ENCODE peak calls at places on chromosomes 12 and 14, in eight cellular contexts. One of them, this sample, is unnamed.

GRCh38 chr12:6953417-6954315 is 2.5 kb downstream of the PTPN6 start:
- DNase-seq in DMS153: no peak
- DNase-seq in Kasumi-1: peak; percentile 87
- DNase-seq in effector memory CD8-positive, alpha-beta T cell: peak; percentile 57
- DNase-seq in right atrium auricular region: no peak
- DNase-seq in neural crest cell: no peak
- DNase-seq in mucosa of gallbladder: peak; percentile 59
- DNase-seq in OCI-M1: peak; percentile 95
- DNase-seq in this sample: peak; percentile 73

GRCh38 chr14:57982802-57983201 is 116.9 kb upstream of the SLC35F4 start:
- DNase-seq in DMS153: peak; percentile 92
- DNase-seq in Kasumi-1: no peak
- DNase-seq in effector memory CD8-positive, alpha-beta T cell: no peak
- DNase-seq in right atrium auricular region: no peak
- DNase-seq in neural crest cell: no peak
- DNase-seq in mucosa of gallbladder: peak; percentile 22
- DNase-seq in OCI-M1: no peak
- DNase-seq in this sample: no peak

GRCh38 chr14:74571441-74571841 is 40.6 kb downstream of the LTBP2 start:
- DNase-seq in DMS153: no peak
- DNase-seq in Kasumi-1: no peak
- DNase-seq in effector memory CD8-positive, alpha-beta T cell: no peak
- DNase-seq in right atrium auricular region: no peak
- DNase-seq in neural crest cell: no peak
- DNase-seq in mucosa of gallbladder: no peak
- DNase-seq in OCI-M1: no peak
- DNase-seq in this sample: no peak

GRCh38 chr12:5407457-5407856 is 24.5 kb upstream of the NTF3 start:
- DNase-seq in DMS153: no peak
- DNase-seq in Kasumi-1: no peak
- DNase-seq in effector memory CD8-positive, alpha-beta T cell: no peak
- DNase-seq in right atrium auricular region: no peak
- DNase-seq in neural crest cell: no peak
- DNase-seq in mucosa of gallbladder: no peak
- DNase-seq in OCI-M1: no peak
- DNase-seq in this sample: no peak

GRCh38 chr14:61514006-61514830 is 181.1 kb upstream of the HIF1A start:
- DNase-seq in DMS153: no peak
- DNase-seq in Kasumi-1: no peak
- DNase-seq in effector memory CD8-positive, alpha-beta T cell: no peak
- DNase-seq in right atrium auricular region: no peak
- DNase-seq in neural crest cell: no peak
- DNase-seq in mucosa of gallbladder: no peak
- DNase-seq in OCI-M1: peak; percentile 44
- DNase-seq in this sample: no peak

GRCh38 chr12:2011641-2012607 is 7.7 kb upstream of the DCP1B start:
- DNase-seq in DMS153: peak; percentile 56
- DNase-seq in Kasumi-1: no peak
- DNase-seq in effector memory CD8-positive, alpha-beta T cell: no peak
- DNase-seq in right atrium auricular region: no peak
- DNase-seq in neural crest cell: no peak
- DNase-seq in mucosa of gallbladder: no peak
- DNase-seq in OCI-M1: no peak
- DNase-seq in this sample: no peak

GRCh38 chr12:7190268-7191055 is 976 bp downstream of the PEX5 start:
- DNase-seq in DMS153: no peak
- DNase-seq in Kasumi-1: no peak
- DNase-seq in effector memory CD8-positive, alpha-beta T cell: no peak
- DNase-seq in right atrium auricular region: no peak
- DNase-seq in neural crest cell: peak; percentile 18
- DNase-seq in mucosa of gallbladder: no peak
- DNase-seq in OCI-M1: no peak
- DNase-seq in this sample: no peak

GRCh38 chr14:74829238-74829637 is 46.7 kb downstream of the PROX2 start:
- DNase-seq in DMS153: no peak
- DNase-seq in Kasumi-1: no peak
- DNase-seq in effector memory CD8-positive, alpha-beta T cell: no peak
- DNase-seq in right atrium auricular region: no peak
- DNase-seq in neural crest cell: no peak
- DNase-seq in mucosa of gallbladder: no peak
- DNase-seq in OCI-M1: no peak
- DNase-seq in this sample: no peak

GRCh38 chr14:63423889-63424288 is 105.2 kb upstream of the GPHB5 start:
- DNase-seq in DMS153: no peak
- DNase-seq in Kasumi-1: no peak
- DNase-seq in effector memory CD8-positive, alpha-beta T cell: no peak
- DNase-seq in right atrium auricular region: no peak
- DNase-seq in neural crest cell: no peak
- DNase-seq in mucosa of gallbladder: no peak
- DNase-seq in OCI-M1: no peak
- DNase-seq in this sample: no peak

GRCh38 chr12:109735051-109735521 is 21.5 kb downstream of the FAM222A start:
- DNase-seq in DMS153: no peak
- DNase-seq in Kasumi-1: no peak
- DNase-seq in effector memory CD8-positive, alpha-beta T cell: no peak
- DNase-seq in right atrium auricular region: no peak
- DNase-seq in neural crest cell: no peak
- DNase-seq in mucosa of gallbladder: no peak
- DNase-seq in OCI-M1: no peak
- DNase-seq in this sample: no peak

GRCh38 chr14:29144598-29144997 is 378.0 kb downstream of the FOXG1 start:
- DNase-seq in DMS153: no peak
- DNase-seq in Kasumi-1: no peak
- DNase-seq in effector memory CD8-positive, alpha-beta T cell: no peak
- DNase-seq in right atrium auricular region: no peak
- DNase-seq in neural crest cell: no peak
- DNase-seq in mucosa of gallbladder: no peak
- DNase-seq in OCI-M1: no peak
- DNase-seq in this sample: no peak

GRCh38 chr12:42023733-42024494 is 120.8 kb downstream of the GXYLT1 start:
- DNase-seq in DMS153: peak; percentile 47
- DNase-seq in Kasumi-1: peak; percentile 74
- DNase-seq in effector memory CD8-positive, alpha-beta T cell: peak; percentile 59
- DNase-seq in right atrium auricular region: peak; percentile 79
- DNase-seq in neural crest cell: peak; percentile 91
- DNase-seq in mucosa of gallbladder: peak; percentile 72
- DNase-seq in OCI-M1: peak; percentile 90
- DNase-seq in this sample: peak; percentile 81

GRCh38 chr12:103901518-103902173 is 28.6 kb upstream of the HSP90B1 start:
- DNase-seq in DMS153: no peak
- DNase-seq in Kasumi-1: no peak
- DNase-seq in effector memory CD8-positive, alpha-beta T cell: peak; percentile 15
- DNase-seq in right atrium auricular region: no peak
- DNase-seq in neural crest cell: no peak
- DNase-seq in mucosa of gallbladder: no peak
- DNase-seq in OCI-M1: no peak
- DNase-seq in this sample: no peak

GRCh38 chr12:132129007-132129406 is 15.1 kb downstream of the DDX51 start:
- DNase-seq in DMS153: no peak
- DNase-seq in Kasumi-1: no peak
- DNase-seq in effector memory CD8-positive, alpha-beta T cell: no peak
- DNase-seq in right atrium auricular region: no peak
- DNase-seq in neural crest cell: no peak
- DNase-seq in mucosa of gallbladder: no peak
- DNase-seq in OCI-M1: no peak
- DNase-seq in this sample: no peak

GRCh38 chr14:56271988-56272387 is 153.8 kb downstream of the PELI2 start:
- DNase-seq in DMS153: peak; percentile 25
- DNase-seq in Kasumi-1: no peak
- DNase-seq in effector memory CD8-positive, alpha-beta T cell: no peak
- DNase-seq in right atrium auricular region: no peak
- DNase-seq in neural crest cell: no peak
- DNase-seq in mucosa of gallbladder: no peak
- DNase-seq in OCI-M1: no peak
- DNase-seq in this sample: no peak

GRCh38 chr12:124236651-124237050 is 58.2 kb upstream of the RFLNA start:
- DNase-seq in DMS153: no peak
- DNase-seq in Kasumi-1: no peak
- DNase-seq in effector memory CD8-positive, alpha-beta T cell: no peak
- DNase-seq in right atrium auricular region: no peak
- DNase-seq in neural crest cell: no peak
- DNase-seq in mucosa of gallbladder: no peak
- DNase-seq in OCI-M1: no peak
- DNase-seq in this sample: no peak

GRCh38 chr12:106847861-106848260 is 73.4 kb downstream of the RIC8B start:
- DNase-seq in DMS153: no peak
- DNase-seq in Kasumi-1: no peak
- DNase-seq in effector memory CD8-positive, alpha-beta T cell: no peak
- DNase-seq in right atrium auricular region: no peak
- DNase-seq in neural crest cell: no peak
- DNase-seq in mucosa of gallbladder: no peak
- DNase-seq in OCI-M1: no peak
- DNase-seq in this sample: no peak

GRCh38 chr12:52146822-52147366 is 44.9 kb downstream of the KRT80 start:
- DNase-seq in DMS153: no peak
- DNase-seq in Kasumi-1: no peak
- DNase-seq in effector memory CD8-positive, alpha-beta T cell: no peak
- DNase-seq in right atrium auricular region: no peak
- DNase-seq in neural crest cell: no peak
- DNase-seq in mucosa of gallbladder: no peak
- DNase-seq in OCI-M1: no peak
- DNase-seq in this sample: no peak